ENCODE peak calls at places on chromosomes 12 and 14, in eight cellular contexts. One of them, this sample, is unnamed.

GRCh38 chr12:5806376-5807089 is 138.5 kb downstream of the ANO2 start:
- DNase-seq in HepG2: no peak
- DNase-seq in neural progenitor cell: no peak
- DNase-seq in uterus: no peak
- DNase-seq in body of pancreas: no peak
- DNase-seq in spleen: no peak
- DNase-seq in astrocyte: peak; percentile 68
- DNase-seq in NT2/D1: no peak
- DNase-seq in this sample: no peak

GRCh38 chr12:124387510-124387855 is 92.6 kb downstream of the RFLNA start:
- DNase-seq in HepG2: peak; percentile 37
- DNase-seq in neural progenitor cell: no peak
- DNase-seq in uterus: peak; percentile 38
- DNase-seq in body of pancreas: peak; percentile 86
- DNase-seq in spleen: no peak
- DNase-seq in astrocyte: no peak
- DNase-seq in NT2/D1: no peak
- DNase-seq in this sample: peak; percentile 85

GRCh38 chr14:61625171-61625570 is 70.1 kb upstream of the HIF1A start:
- DNase-seq in HepG2: peak; percentile 24
- DNase-seq in neural progenitor cell: no peak
- DNase-seq in uterus: no peak
- DNase-seq in body of pancreas: no peak
- DNase-seq in spleen: no peak
- DNase-seq in astrocyte: peak; percentile 26
- DNase-seq in NT2/D1: no peak
- DNase-seq in this sample: no peak

GRCh38 chr12:89117448-89118034 is 234.8 kb downstream of the DUSP6 start:
- DNase-seq in HepG2: peak; percentile 3
- DNase-seq in neural progenitor cell: no peak
- DNase-seq in uterus: no peak
- DNase-seq in body of pancreas: peak; percentile 76
- DNase-seq in spleen: no peak
- DNase-seq in astrocyte: no peak
- DNase-seq in NT2/D1: no peak
- DNase-seq in this sample: no peak

GRCh38 chr14:96748371-96748770 is 48.8 kb upstream of the VRK1 start:
- DNase-seq in HepG2: no peak
- DNase-seq in neural progenitor cell: no peak
- DNase-seq in uterus: no peak
- DNase-seq in body of pancreas: no peak
- DNase-seq in spleen: no peak
- DNase-seq in astrocyte: no peak
- DNase-seq in NT2/D1: no peak
- DNase-seq in this sample: no peak

GRCh38 chr12:52870361-52871290 is 21.8 kb upstream of the KRT78 start:
- DNase-seq in HepG2: peak; percentile 45
- DNase-seq in neural progenitor cell: peak; percentile 76
- DNase-seq in uterus: no peak
- DNase-seq in body of pancreas: peak; percentile 56
- DNase-seq in spleen: peak; percentile 86
- DNase-seq in astrocyte: no peak
- DNase-seq in NT2/D1: no peak
- DNase-seq in this sample: no peak

GRCh38 chr12:14326699-14327098 is 38.8 kb upstream of the ATF7IP start:
- DNase-seq in HepG2: no peak
- DNase-seq in neural progenitor cell: no peak
- DNase-seq in uterus: no peak
- DNase-seq in body of pancreas: no peak
- DNase-seq in spleen: no peak
- DNase-seq in astrocyte: peak; percentile 49
- DNase-seq in NT2/D1: no peak
- DNase-seq in this sample: no peak

GRCh38 chr14:67432088-67432564 is 20.2 kb upstream of the PLEK2 start:
- DNase-seq in HepG2: no peak
- DNase-seq in neural progenitor cell: no peak
- DNase-seq in uterus: no peak
- DNase-seq in body of pancreas: no peak
- DNase-seq in spleen: no peak
- DNase-seq in astrocyte: no peak
- DNase-seq in NT2/D1: no peak
- DNase-seq in this sample: no peak

GRCh38 chr12:102201662-102202061 is 4.0 kb upstream of the PMCH start:
- DNase-seq in HepG2: no peak
- DNase-seq in neural progenitor cell: no peak
- DNase-seq in uterus: no peak
- DNase-seq in body of pancreas: no peak
- DNase-seq in spleen: no peak
- DNase-seq in astrocyte: no peak
- DNase-seq in NT2/D1: no peak
- DNase-seq in this sample: no peak

GRCh38 chr12:31872831-31873604 is 86.2 kb upstream of the RESF1 start:
- DNase-seq in HepG2: no peak
- DNase-seq in neural progenitor cell: no peak
- DNase-seq in uterus: no peak
- DNase-seq in body of pancreas: no peak
- DNase-seq in spleen: no peak
- DNase-seq in astrocyte: no peak
- DNase-seq in NT2/D1: no peak
- DNase-seq in this sample: no peak

GRCh38 chr12:67981236-67982164 is 7.7 kb upstream of the IFNG-AS1 start:
- DNase-seq in HepG2: no peak
- DNase-seq in neural progenitor cell: no peak
- DNase-seq in uterus: no peak
- DNase-seq in body of pancreas: no peak
- DNase-seq in spleen: no peak
- DNase-seq in astrocyte: peak; percentile 95
- DNase-seq in NT2/D1: no peak
- DNase-seq in this sample: no peak

GRCh38 chr14:83164591-83164990 is 1630.9 kb upstream of the SEL1L start:
- DNase-seq in HepG2: no peak
- DNase-seq in neural progenitor cell: no peak
- DNase-seq in uterus: no peak
- DNase-seq in body of pancreas: no peak
- DNase-seq in spleen: no peak
- DNase-seq in astrocyte: no peak
- DNase-seq in NT2/D1: no peak
- DNase-seq in this sample: no peak

GRCh38 chr12:40015360-40015759 is 90.5 kb downstream of the SLC2A13 start:
- DNase-seq in HepG2: no peak
- DNase-seq in neural progenitor cell: no peak
- DNase-seq in uterus: no peak
- DNase-seq in body of pancreas: no peak
- DNase-seq in spleen: no peak
- DNase-seq in astrocyte: no peak
- DNase-seq in NT2/D1: no peak
- DNase-seq in this sample: no peak

GRCh38 chr12:42469355-42470006 is 120.1 kb downstream of the PRICKLE1 start:
- DNase-seq in HepG2: no peak
- DNase-seq in neural progenitor cell: no peak
- DNase-seq in uterus: no peak
- DNase-seq in body of pancreas: no peak
- DNase-seq in spleen: no peak
- DNase-seq in astrocyte: no peak
- DNase-seq in NT2/D1: no peak
- DNase-seq in this sample: no peak

GRCh38 chr14:59511916-59512530 is 27.7 kb downstream of the JKAMP start:
- DNase-seq in HepG2: no peak
- DNase-seq in neural progenitor cell: peak; percentile 87
- DNase-seq in uterus: no peak
- DNase-seq in body of pancreas: no peak
- DNase-seq in spleen: no peak
- DNase-seq in astrocyte: no peak
- DNase-seq in NT2/D1: peak; percentile 23
- DNase-seq in this sample: no peak

GRCh38 chr12:82838827-82839226 is 152.1 kb downstream of the TMTC2 start:
- DNase-seq in HepG2: no peak
- DNase-seq in neural progenitor cell: no peak
- DNase-seq in uterus: no peak
- DNase-seq in body of pancreas: no peak
- DNase-seq in spleen: no peak
- DNase-seq in astrocyte: no peak
- DNase-seq in NT2/D1: no peak
- DNase-seq in this sample: no peak

GRCh38 chr12:64212066-64212746 is 9.9 kb downstream of the KICS2 start:
- DNase-seq in HepG2: no peak
- DNase-seq in neural progenitor cell: no peak
- DNase-seq in uterus: no peak
- DNase-seq in body of pancreas: no peak
- DNase-seq in spleen: no peak
- DNase-seq in astrocyte: no peak
- DNase-seq in NT2/D1: no peak
- DNase-seq in this sample: no peak

DNA sequence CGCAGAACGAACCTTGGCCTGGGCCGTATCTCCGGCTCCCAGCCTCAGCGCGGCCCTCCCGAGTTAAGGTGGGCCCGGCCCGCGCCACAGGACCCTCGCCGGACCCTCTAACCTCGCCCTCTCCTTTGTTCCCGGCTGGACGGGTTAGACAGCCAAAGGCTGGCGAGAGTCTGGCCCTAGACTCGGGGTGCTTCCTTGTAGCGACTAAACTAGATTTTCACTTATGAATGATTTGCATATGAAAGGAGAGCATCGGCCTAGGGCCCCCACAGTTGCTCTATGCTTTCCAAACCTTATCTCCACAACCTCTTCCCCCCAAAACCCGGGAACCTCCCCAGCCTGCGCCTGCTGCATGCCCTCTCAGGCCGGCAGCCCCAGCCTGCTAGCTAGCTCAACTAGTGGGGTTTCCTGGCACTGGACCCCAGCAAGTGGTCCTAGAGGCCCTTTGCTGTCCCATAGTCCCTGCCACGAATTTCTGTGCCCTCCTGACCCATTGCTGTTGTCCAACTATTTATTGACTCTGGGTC is 2.0 kb downstream of the HOXC5 start:
- DNase-seq in HepG2: no peak
- DNase-seq in neural progenitor cell: no peak
- DNase-seq in uterus: no peak
- DNase-seq in body of pancreas: no peak
- DNase-seq in spleen: no peak
- DNase-seq in astrocyte: no peak
- DNase-seq in NT2/D1: no peak
- DNase-seq in this sample: peak; percentile 61
- H3K27me3 ChIP-seq in HepG2: peaks cover 9% of the 10 kb centered on the region
- H3K27me3 ChIP-seq in neural progenitor cell: peaks cover 100% of the 10 kb centered on the region
- H3K27me3 ChIP-seq in uterus: no peaks in the 10 kb centered on the region
- H3K27me3 ChIP-seq in body of pancreas: peaks cover 42% of the 10 kb centered on the region
- H3K27me3 ChIP-seq in spleen: peaks cover 95% of the 10 kb centered on the region
- H3K27me3 ChIP-seq in astrocyte: peaks cover 75% of the 10 kb centered on the region
- H3K27me3 ChIP-seq in NT2/D1: peaks cover 100% of the 10 kb centered on the region
- H3K27me3 ChIP-seq in this sample: no peaks in the 10 kb centered on the region

DNA sequence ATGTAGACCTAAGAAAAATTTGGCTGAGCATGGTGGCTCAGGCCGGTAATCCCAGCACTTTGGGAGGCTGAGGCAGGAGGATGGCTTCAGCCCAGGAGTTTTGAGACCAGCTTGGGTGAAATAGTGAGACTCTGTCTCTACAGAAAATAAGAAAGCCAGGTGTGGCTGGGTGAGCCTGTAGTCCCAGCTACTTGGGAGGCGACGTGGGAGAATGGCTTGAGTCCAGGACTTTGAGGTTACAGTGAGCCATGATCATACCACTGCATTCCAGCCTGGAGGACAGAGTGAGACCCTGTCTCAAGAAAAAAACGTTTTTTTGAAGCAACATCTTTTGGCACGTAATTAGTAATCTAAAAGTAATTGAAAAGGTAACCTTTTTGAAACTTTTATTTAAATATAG is 70.9 kb downstream of the FERMT2 start:
- DNase-seq in HepG2: no peak
- DNase-seq in neural progenitor cell: no peak
- DNase-seq in uterus: no peak
- DNase-seq in body of pancreas: no peak
- DNase-seq in spleen: no peak
- DNase-seq in astrocyte: peak; percentile 79
- DNase-seq in NT2/D1: no peak
- DNase-seq in this sample: no peak
- H3K4me1 ChIP-seq in HepG2: no peaks in the 10 kb centered on the region
- H3K4me1 ChIP-seq in neural progenitor cell: peaks cover 12% of the 10 kb centered on the region
- H3K4me1 ChIP-seq in uterus: peaks cover 5% of the 10 kb centered on the region
- H3K4me1 ChIP-seq in body of pancreas: no peaks in the 10 kb centered on the region
- H3K4me1 ChIP-seq in spleen: no peaks in the 10 kb centered on the region
- H3K4me1 ChIP-seq in astrocyte: peaks cover 20% of the 10 kb centered on the region
- H3K4me1 ChIP-seq in NT2/D1: no peaks in the 10 kb centered on the region
- H3K4me1 ChIP-seq in this sample: no peaks in the 10 kb centered on the region

GRCh38 chr12:79927772-79928474 is 7.0 kb downstream of the PPP1R12A start:
- DNase-seq in HepG2: no peak
- DNase-seq in neural progenitor cell: no peak
- DNase-seq in uterus: no peak
- DNase-seq in body of pancreas: no peak
- DNase-seq in spleen: no peak
- DNase-seq in astrocyte: peak; percentile 57
- DNase-seq in NT2/D1: no peak
- DNase-seq in this sample: no peak
- H3K27me3 ChIP-seq in HepG2: no peaks in the 10 kb centered on the region
- H3K27me3 ChIP-seq in neural progenitor cell: no peaks in the 10 kb centered on the region
- H3K27me3 ChIP-seq in uterus: no peaks in the 10 kb centered on the region
- H3K27me3 ChIP-seq in body of pancreas: no peaks in the 10 kb centered on the region
- H3K27me3 ChIP-seq in spleen: no peaks in the 10 kb centered on the region
- H3K27me3 ChIP-seq in astrocyte: no peaks in the 10 kb centered on the region
- H3K27me3 ChIP-seq in NT2/D1: no peaks in the 10 kb centered on the region
- H3K27me3 ChIP-seq in this sample: no peaks in the 10 kb centered on the region

GRCh38 chr12:47223848-47224213 is 144.1 kb upstream of the AMIGO2 start:
- DNase-seq in HepG2: peak; percentile 64
- DNase-seq in neural progenitor cell: no peak
- DNase-seq in uterus: peak; percentile 29
- DNase-seq in body of pancreas: peak; percentile 73
- DNase-seq in spleen: no peak
- DNase-seq in astrocyte: peak; percentile 26
- DNase-seq in NT2/D1: no peak
- DNase-seq in this sample: no peak

GRCh38 chr12:47222960-47223847 is 143.4 kb upstream of the AMIGO2 start:
- DNase-seq in HepG2: no peak
- DNase-seq in neural progenitor cell: peak; percentile 50
- DNase-seq in uterus: no peak
- DNase-seq in body of pancreas: no peak
- DNase-seq in spleen: no peak
- DNase-seq in astrocyte: no peak
- DNase-seq in NT2/D1: peak; percentile 86
- DNase-seq in this sample: no peak

GRCh38 chr12:47224563-47225133 is 144.9 kb upstream of the AMIGO2 start:
- DNase-seq in HepG2: no peak
- DNase-seq in neural progenitor cell: no peak
- DNase-seq in uterus: no peak
- DNase-seq in body of pancreas: no peak
- DNase-seq in spleen: no peak
- DNase-seq in astrocyte: no peak
- DNase-seq in NT2/D1: no peak
- DNase-seq in this sample: no peak

GRCh38 chr12:47226199-47226598 is 146.4 kb upstream of the AMIGO2 start:
- DNase-seq in HepG2: no peak
- DNase-seq in neural progenitor cell: no peak
- DNase-seq in uterus: no peak
- DNase-seq in body of pancreas: no peak
- DNase-seq in spleen: no peak
- DNase-seq in astrocyte: no peak
- DNase-seq in NT2/D1: no peak
- DNase-seq in this sample: no peak

DNA sequence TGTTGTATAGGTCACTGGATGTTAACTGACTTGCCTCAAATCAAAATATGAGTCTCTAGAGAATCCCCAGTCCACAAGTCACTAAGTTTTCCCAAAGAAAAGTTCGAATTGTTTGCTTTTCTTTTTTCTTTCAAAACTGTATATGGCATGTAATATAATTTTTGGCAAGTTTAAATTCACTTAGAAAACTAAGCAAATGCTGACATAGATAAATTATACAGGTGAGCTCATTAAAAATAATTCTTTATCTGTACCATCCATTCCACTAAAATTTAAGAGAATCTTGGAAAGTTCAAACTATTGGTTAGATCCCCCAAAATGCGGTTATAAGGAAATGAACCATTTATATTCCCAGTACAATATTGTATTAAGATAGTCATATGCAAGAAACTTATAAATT is 145.6 kb upstream of the AMIGO2 start:
- DNase-seq in HepG2: no peak
- DNase-seq in neural progenitor cell: no peak
- DNase-seq in uterus: no peak
- DNase-seq in body of pancreas: no peak
- DNase-seq in spleen: no peak
- DNase-seq in astrocyte: no peak
- DNase-seq in NT2/D1: no peak
- DNase-seq in this sample: no peak
- H3K4me1 ChIP-seq in HepG2: peaks cover 62% of the 10 kb centered on the region
- H3K4me1 ChIP-seq in neural progenitor cell: peaks cover 16% of the 10 kb centered on the region
- H3K4me1 ChIP-seq in uterus: no peaks in the 10 kb centered on the region
- H3K4me1 ChIP-seq in body of pancreas: peaks cover 29% of the 10 kb centered on the region
- H3K4me1 ChIP-seq in spleen: peaks cover 48% of the 10 kb centered on the region
- H3K4me1 ChIP-seq in astrocyte: peaks cover 16% of the 10 kb centered on the region
- H3K4me1 ChIP-seq in NT2/D1: no peaks in the 10 kb centered on the region
- H3K4me1 ChIP-seq in this sample: peaks cover 10% of the 10 kb centered on the region

This sample was measured in tibial artery.